ENCODE peak calls at places on chromosomes 13 and 19, in ten cellular contexts. D, W, V, P, M, Q, F, S, U and Y are unnamed samples.

GRCh38 chr13:27549406-27549981 is 70.8 kb downstream of the LNX2 start:
- DNase-seq in S (no peak), U (no peak), D (no peak), F (no peak), M (peak), Q (peak), V (no peak), W (peak), P (no peak), Y (no peak)

GRCh38 chr19:54179921-54180452 is 7.0 kb upstream of the TMC4 start:
- DNase-seq in M (peak), U (no peak), P (no peak), V (no peak), Q (peak), S (no peak), W (peak), D (peak), F (peak), Y (peak)

GRCh38 chr19:14116918-14117578 is 514 bp downstream of the PRKACA start:
- DNase-seq in D (no peak), Q (no peak), P (no peak), F (no peak), U (no peak), W (peak), M (peak), S (peak), V (no peak), Y (no peak)

GRCh38 chr13:76884167-76884566 is 2.0 kb downstream of the KCTD12 start:
- DNase-seq in S (no peak), Q (peak), U (no peak), W (peak), V (no peak), P (peak), D (peak), F (peak), M (peak), Y (peak)

GRCh38 chr13:88601949-88602348 is 930.8 kb downstream of the SLITRK5 start:
- DNase-seq in Q (no peak), F (no peak), D (no peak), S (no peak), W (no peak), P (no peak), U (no peak), M (no peak), V (no peak), Y (no peak)

GRCh38 chr19:33389574-33390119 is 16.1 kb downstream of the CEBPG start:
- DNase-seq in S (peak), V (no peak), U (no peak), D (no peak), P (no peak), Q (no peak), M (no peak), F (no peak), W (peak), Y (no peak)

GRCh38 chr19:16722591-16722990 is 2.9 kb downstream of the NWD1 start:
- DNase-seq in U (no peak), S (no peak), D (no peak), M (no peak), Q (no peak), W (no peak), V (no peak), P (no peak), F (no peak), Y (no peak)

GRCh38 chr19:16386619-16387240 is 62.1 kb downstream of the KLF2 start:
- DNase-seq in F (peak), U (peak), Q (peak), P (peak), M (peak), S (no peak), D (peak), V (no peak), W (peak), Y (peak)

GRCh38 chr19:39407644-39408391 is 1.2 kb downstream of the ZFP36 start:
- DNase-seq in V (peak), F (peak), P (no peak), W (peak), D (no peak), U (no peak), Q (peak), S (peak), M (peak), Y (peak)

GRCh38 chr13:76470991-76471390 is 415.2 kb downstream of the KCTD12 start:
- DNase-seq in F (no peak), W (no peak), P (no peak), M (no peak), D (no peak), U (no peak), S (no peak), V (no peak), Q (no peak), Y (no peak)

GRCh38 chr19:19544257-19545127 is 6.4 kb downstream of the CILP2 start:
- DNase-seq in Q (no peak), S (no peak), U (no peak), M (no peak), P (no peak), D (no peak), W (no peak), V (no peak), F (no peak), Y (no peak)

GRCh38 chr13:20474515-20474914 is 51.1 kb downstream of the CRYL1 start:
- DNase-seq in U (no peak), F (no peak), W (no peak), D (no peak), Q (no peak), M (no peak), S (no peak), V (no peak), P (no peak), Y (no peak)

GRCh38 chr19:18723871-18724377 is 40.4 kb downstream of the CRTC1 start:
- DNase-seq in U (no peak), S (no peak), Q (no peak), W (no peak), M (no peak), D (no peak), F (no peak), V (no peak), P (no peak), Y (no peak)

GRCh38 chr13:80177327-80177726 is 163.6 kb downstream of the SPRY2 start:
- DNase-seq in V (no peak), Q (no peak), U (no peak), W (no peak), F (no peak), M (no peak), S (no peak), D (no peak), P (no peak), Y (no peak)

GRCh38 chr13:50080158-50080855 is 65.1 kb downstream of the KCNRG start:
- DNase-seq in Q (peak), F (peak), V (no peak), P (no peak), U (peak), M (peak), W (peak), S (no peak), D (peak), Y (peak)

GRCh38 chr19:4878491-4878968 is 11.1 kb upstream of the PLIN3 start:
- DNase-seq in Q (no peak), U (no peak), M (no peak), W (no peak), D (no peak), F (no peak), P (no peak), V (no peak), S (peak), Y (no peak)

GRCh38 chr19:17977488-17977887 is 10.6 kb downstream of the KCNN1 start:
- DNase-seq in Q (no peak), S (no peak), V (no peak), W (no peak), D (no peak), U (no peak), M (no peak), P (no peak), F (no peak), Y (no peak)

GRCh38 chr13:73913043-73913740 is 221.0 kb downstream of the KLF12 start:
- DNase-seq in D (peak), V (no peak), W (no peak), Q (peak), U (no peak), S (no peak), M (no peak), F (peak), P (no peak), Y (peak)

GRCh38 chr19:10800488-10800887 is 35.5 kb downstream of the TMED1 start:
- DNase-seq in S (peak), U (no peak), W (no peak), M (no peak), D (no peak), Q (peak), F (no peak), P (no peak), V (no peak), Y (no peak)

GRCh38 chr13:50387124-50387581 is 371.9 kb downstream of the KCNRG start:
- DNase-seq in V (no peak), P (no peak), Q (peak), U (peak), S (peak), D (no peak), M (peak), W (peak), F (peak), Y (peak)

GRCh38 chr19:55447421-55448174 is 4.5 kb upstream of the SHISA7 start:
- DNase-seq in U (peak), M (no peak), S (no peak), W (no peak), P (no peak), D (no peak), F (peak), Q (peak), V (no peak), Y (peak)

GRCh38 chr13:71758823-71759222 is 108.2 kb downstream of the DACH1 start:
- DNase-seq in V (no peak), P (no peak), F (no peak), D (no peak), M (peak), S (no peak), W (no peak), Q (peak), U (no peak), Y (no peak)

GRCh38 chr13:106532111-106532929 is 3.1 kb downstream of the EFNB2 start:
- DNase-seq in W (no peak), M (peak), U (no peak), F (peak), P (no peak), V (no peak), S (no peak), Q (peak), D (peak), Y (peak)

GRCh38 chr19:14440049-14440448 is 6.9 kb downstream of the PKN1 start:
- DNase-seq in V (no peak), Q (no peak), U (peak), M (no peak), P (no peak), D (no peak), W (peak), F (no peak), S (peak), Y (no peak)

GRCh38 chr13:106795847-106796246 is 227.9 kb upstream of the ARGLU1 start:
- DNase-seq in V (no peak), F (no peak), U (no peak), P (no peak), D (peak), Q (peak), S (no peak), W (no peak), M (no peak), Y (no peak)

GRCh38 chr19:49413348-49413747 is 9.9 kb downstream of the PTH2 start:
- DNase-seq in S (no peak), Q (no peak), F (no peak), U (no peak), D (no peak), V (no peak), P (no peak), W (no peak), M (no peak), Y (peak)

GRCh38 chr13:21675095-21676007 is 4.5 kb downstream of the FGF9 start:
- DNase-seq in U (no peak), F (no peak), D (no peak), M (peak), P (no peak), S (peak), W (peak), Q (no peak), V (no peak), Y (no peak)

GRCh38 chr19:49362048-49362925 is at the start of gene TEAD2:
- DNase-seq in U (peak), Q (peak), V (peak), M (peak), F (peak), D (peak), P (no peak), S (peak), W (peak), Y (peak)

GRCh38 chr13:44758595-44759221 is 182.6 kb upstream of the TSC22D1 start:
- DNase-seq in V (no peak), M (peak), S (no peak), W (no peak), Q (peak), P (peak), F (peak), U (no peak), D (peak), Y (peak)

GRCh38 chr13:41562541-41563178 is 105.3 kb downstream of the RGCC start:
- DNase-seq in F (no peak), S (no peak), U (no peak), P (no peak), V (no peak), M (no peak), W (no peak), D (no peak), Q (no peak), Y (no peak)

GRCh38 chr13:98468929-98469328 is 108.0 kb downstream of the STK24 start:
- DNase-seq in V (peak), F (no peak), S (no peak), U (no peak), Q (no peak), W (peak), M (no peak), D (no peak), P (no peak), Y (no peak)

GRCh38 chr13:101309014-101309619 is 107.2 kb downstream of the NALCN start:
- DNase-seq in Q (peak), P (no peak), M (no peak), W (no peak), S (no peak), D (peak), U (no peak), V (no peak), F (peak), Y (peak)

GRCh38 chr19:40578442-40578908 is 1.8 kb downstream of the SHKBP1 start:
- DNase-seq in M (no peak), D (no peak), U (peak), P (no peak), W (no peak), S (no peak), Q (peak), F (peak), V (no peak), Y (peak)

GRCh38 chr13:25633108-25633507 is 261.3 kb downstream of the ATP8A2 start:
- DNase-seq in Q (no peak), D (peak), V (no peak), W (no peak), P (no peak), M (peak), U (no peak), S (no peak), F (no peak), Y (no peak)

DNA sequence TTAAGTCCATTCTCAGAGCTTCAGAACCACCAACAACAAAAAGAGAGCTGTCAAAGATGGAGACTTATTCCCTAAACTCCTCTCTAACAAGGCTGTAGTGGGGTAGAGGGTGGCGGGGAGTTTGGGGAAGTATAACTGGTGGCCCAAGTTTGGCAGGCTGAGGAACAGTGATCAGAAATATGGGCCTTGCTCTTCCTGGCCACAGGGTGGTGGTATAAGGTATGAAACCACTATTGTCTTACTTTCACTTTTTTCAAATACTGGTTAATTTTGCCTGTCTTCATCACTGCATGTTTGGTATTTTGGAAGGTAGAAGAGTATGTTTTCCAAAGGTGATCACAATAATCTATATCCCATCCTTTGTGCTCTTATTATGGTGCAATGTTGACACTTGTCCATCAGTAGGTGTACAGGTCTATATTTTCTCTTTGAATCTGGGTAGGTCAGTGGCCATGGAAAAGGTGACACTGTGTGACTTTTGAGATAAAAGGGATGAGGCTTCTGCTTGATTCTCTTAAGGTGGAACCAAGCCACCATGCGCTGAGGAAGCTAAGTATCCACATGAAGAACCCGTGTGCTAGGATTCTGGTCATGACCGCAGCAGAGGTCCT is 23.2 kb upstream of the GPC5 start:
- DNase-seq in V (no peak), F (peak), U (peak), W (no peak), M (no peak), D (no peak), P (no peak), Q (peak), S (no peak), Y (peak)
- TF ChIP-seq CTCF in V (no peak), F (peak), U (no peak), W (peak), M (peak), D (peak), P (peak), Q (peak), S (peak), Y (peak)

DNA sequence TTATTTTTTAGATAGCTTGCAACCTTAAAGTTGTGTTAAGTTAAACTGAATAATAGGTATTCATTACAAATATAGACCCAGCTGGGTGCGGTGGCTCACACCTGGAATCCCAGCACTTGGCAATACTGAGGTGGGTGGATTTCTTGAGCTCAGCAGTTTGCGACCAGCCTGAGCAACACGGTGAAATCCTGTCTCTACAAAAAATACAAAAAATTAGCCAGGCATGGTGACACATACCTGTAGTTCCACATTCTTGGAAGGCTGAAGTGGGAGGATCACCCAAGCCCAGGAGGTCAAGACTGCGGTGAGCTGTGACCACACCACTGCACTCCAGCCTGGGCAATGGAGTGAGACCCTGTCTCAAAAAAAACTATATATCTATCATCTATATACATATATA is 386.5 kb downstream of the PCDH17 start:
- DNase-seq in V (no peak), P (no peak), D (no peak), W (no peak), F (no peak), U (no peak), S (no peak), M (no peak), Q (no peak), Y (no peak)
- TF ChIP-seq CTCF in V (no peak), P (no peak), D (no peak), W (no peak), F (no peak), U (no peak), S (no peak), M (no peak), Q (no peak), Y (no peak)

DNA sequence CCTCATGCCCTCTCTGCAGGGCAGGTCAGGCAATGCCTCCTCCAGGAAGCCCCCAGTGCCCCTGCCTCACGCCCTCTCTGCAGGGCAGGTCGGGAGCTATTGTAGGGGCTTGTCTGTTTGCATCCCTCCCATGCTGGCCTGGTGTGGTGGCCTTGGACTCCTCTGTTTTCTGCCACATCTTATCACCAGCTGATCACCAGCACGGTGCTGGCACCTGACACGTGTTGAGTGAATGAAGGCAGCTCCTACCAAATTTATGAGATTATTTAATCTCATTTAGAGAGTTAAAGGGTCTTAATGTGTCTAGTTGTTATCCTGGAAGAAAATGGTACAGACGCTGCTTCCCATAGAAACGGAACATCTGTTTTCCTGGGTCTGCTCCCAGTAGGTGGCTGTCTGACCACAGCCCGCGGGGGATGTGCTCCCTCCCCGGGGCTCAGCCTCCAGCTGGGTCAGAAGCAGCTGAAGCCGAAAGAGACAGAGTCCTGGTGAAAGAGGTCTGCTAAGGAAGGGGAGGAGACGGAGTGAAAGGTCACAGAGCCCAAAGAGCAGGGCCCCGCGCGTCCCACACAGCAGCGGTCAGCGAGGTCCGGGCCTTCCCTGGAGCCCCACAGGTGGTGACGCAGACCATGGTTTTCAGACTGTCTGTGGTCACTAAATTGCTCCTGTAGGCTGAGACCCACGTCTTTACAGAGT is 51.7 kb upstream of the C13orf46 start:
- DNase-seq in U (peak), P (peak), M (no peak), Q (peak), D (peak), V (no peak), F (peak), S (peak), W (peak), Y (peak)
- TF ChIP-seq CTCF in U (no peak), P (peak), M (peak), Q (peak), D (peak), V (no peak), F (no peak), S (no peak), W (no peak), Y (peak)

GRCh38 chr13:111474136-111475002 is 153.9 kb downstream of the TEX29 start:
- DNase-seq in S (no peak), D (peak), Q (peak), P (peak), V (peak), F (peak), U (peak), M (peak), W (no peak), Y (peak)
- TF ChIP-seq CTCF in S (peak), D (peak), Q (peak), P (peak), V (peak), F (peak), U (peak), M (peak), W (peak), Y (peak)

GRCh38 chr19:13083627-13084026 is 19.0 kb downstream of the LYL1 start:
- DNase-seq in W (no peak), F (no peak), D (no peak), P (no peak), U (no peak), M (no peak), V (no peak), S (no peak), Q (no peak), Y (no peak)

GRCh38 chr19:13083008-13083404 is 19.7 kb downstream of the LYL1 start:
- DNase-seq in F (no peak), V (no peak), M (no peak), S (no peak), D (no peak), U (no peak), P (no peak), Q (no peak), W (no peak), Y (no peak)

GRCh38 chr19:13085673-13086072 is 17.0 kb downstream of the LYL1 start:
- DNase-seq in M (no peak), Q (no peak), D (no peak), W (no peak), F (no peak), V (no peak), U (no peak), P (no peak), S (no peak), Y (no peak)

GRCh38 chr19:13079542-13079986 is 23.1 kb downstream of the LYL1 start:
- DNase-seq in Q (peak), D (no peak), V (no peak), F (peak), W (peak), S (no peak), M (peak), P (peak), U (peak), Y (peak)

GRCh38 chr19:13082192-13083007 is 20.3 kb downstream of the LYL1 start:
- DNase-seq in M (peak), F (peak), W (no peak), D (peak), P (no peak), Q (peak), V (no peak), U (peak), S (no peak), Y (peak)
- TF ChIP-seq CTCF in M (peak), F (peak), W (no peak), D (peak), P (peak), Q (peak), V (no peak), U (peak), S (peak), Y (peak)